ENCODE peak calls at places on chromosomes 7 and 10, in five cellular contexts. B, E, S, Z and R are unnamed samples.
A peak's percentile ranks its signal among the peaks of the same experiment; 100 is the strongest.

GRCh38 chr7:50353201-50353600 is 48.7 kb downstream of the IKZF1 start:
- DNase-seq in B (no peak), E (no peak), S (no peak), Z (no peak), R (no peak)

GRCh38 chr7:47816647-47817046 is 131.6 kb downstream of the PKD1L1 start:
- DNase-seq in B (no peak), E (no peak), S (no peak), Z (no peak), R (no peak)

GRCh38 chr7:92625617-92626016 is 35.4 kb upstream of the FAM133B start:
- DNase-seq in B (no peak), E (no peak), S (no peak), Z (no peak), R (no peak)

GRCh38 chr10:34031410-34031809 is 696.9 kb upstream of the NRP1 start:
- DNase-seq in B (no peak), E (no peak), S (no peak), Z (no peak), R (no peak)

GRCh38 chr7:29285451-29285807 is 90.9 kb downstream of the CHN2 start:
- DNase-seq in B (no peak), E (peak; percentile 27), S (no peak), Z (peak; percentile 62), R (no peak)

GRCh38 chr10:30751678-30752331 is 122.3 kb upstream of the LYZL2 start:
- DNase-seq in B (peak; percentile 67), E (peak; percentile 77), S (peak; percentile 84), Z (peak; percentile 10), R (no peak)

GRCh38 chr7:71334541-71334940 is 202.6 kb downstream of the GALNT17 start:
- DNase-seq in B (no peak), E (no peak), S (no peak), Z (no peak), R (no peak)

GRCh38 chr10:20593649-20594048 is 303.5 kb downstream of the NEBL start:
- DNase-seq in B (no peak), E (no peak), S (peak; percentile 16), Z (no peak), R (no peak)

GRCh38 chr10:70381491-70382421 is 669 bp downstream of the LRRC20 start:
- DNase-seq in B (peak; percentile 92), E (peak; percentile 59), S (peak; percentile 75), Z (no peak), R (no peak)

GRCh38 chr10:114623661-114624294 is 34.3 kb downstream of the ABLIM1 start:
- DNase-seq in B (no peak), E (peak; percentile 66), S (peak; percentile 39), Z (peak; percentile 59), R (no peak)

GRCh38 chr7:125425507-125425906 is 495.9 kb upstream of the POT1 start:
- DNase-seq in B (no peak), E (no peak), S (no peak), Z (no peak), R (no peak)

GRCh38 chr7:12291870-12292269 is 80.8 kb downstream of the TMEM106B start:
- DNase-seq in B (no peak), E (no peak), S (no peak), Z (no peak), R (no peak)

GRCh38 chr7:155338632-155339320 is 41.1 kb downstream of the INSIG1 start:
- DNase-seq in B (no peak), E (no peak), S (no peak), Z (no peak), R (no peak)

GRCh38 chr10:37314350-37314749 is 189.0 kb downstream of the ANKRD30A start:
- DNase-seq in B (no peak), E (no peak), S (no peak), Z (no peak), R (no peak)

GRCh38 chr7:70752794-70753241 is 379.1 kb upstream of the GALNT17 start:
- DNase-seq in B (no peak), E (no peak), S (no peak), Z (no peak), R (no peak)

GRCh38 chr10:80664071-80664680 is 126.5 kb downstream of the SH2D4B start:
- DNase-seq in B (peak; percentile 71), E (peak; percentile 68), S (peak; percentile 93), Z (peak; percentile 66), R (peak; percentile 52)

GRCh38 chr7:1024331-1024761 is 20.0 kb upstream of the GPR146 start:
- DNase-seq in B (no peak), E (no peak), S (no peak), Z (no peak), R (no peak)

GRCh38 chr7:55252386-55252785 is 112.8 kb upstream of the LANCL2 start:
- DNase-seq in B (no peak), E (no peak), S (no peak), Z (no peak), R (no peak)

GRCh38 chr10:80945267-80945880 is 407.7 kb downstream of the SH2D4B start:
- DNase-seq in B (peak; percentile 8), E (no peak), S (peak; percentile 81), Z (no peak), R (peak; percentile 45)

GRCh38 chr10:21047511-21047910 is 150.4 kb upstream of the NEBL start:
- DNase-seq in B (no peak), E (no peak), S (no peak), Z (no peak), R (no peak)

GRCh38 chr10:7480742-7481381 is 70.0 kb upstream of the SFMBT2 start:
- DNase-seq in B (no peak), E (no peak), S (no peak), Z (no peak), R (no peak)

GRCh38 chr10:13956826-13957225 is 370.1 kb downstream of the PRPF18 start:
- DNase-seq in B (no peak), E (no peak), S (peak; percentile 59), Z (no peak), R (no peak)

GRCh38 chr7:100053201-100053600 is 3.6 kb downstream of the ZSCAN21 start:
- DNase-seq in B (peak; percentile 62), E (peak; percentile 64), S (peak; percentile 65), Z (peak; percentile 57), R (peak; percentile 46)

GRCh38 chr7:5470721-5471311 is 47.2 kb upstream of the TNRC18 start:
- DNase-seq in B (no peak), E (no peak), S (no peak), Z (no peak), R (no peak)

GRCh38 chr10:5943536-5943935 is 33.8 kb downstream of the IL15RA start:
- DNase-seq in B (no peak), E (no peak), S (peak; percentile 45), Z (no peak), R (no peak)

GRCh38 chr7:136677456-136678365 is 190.7 kb upstream of the CHRM2 start:
- DNase-seq in B (no peak), E (no peak), S (no peak), Z (no peak), R (no peak)

GRCh38 chr10:118522791-118523498 is 72.5 kb downstream of the PRLHR start:
- DNase-seq in B (no peak), E (no peak), S (peak; percentile 50), Z (peak; percentile 29), R (no peak)

GRCh38 chr7:18450021-18450420 is 45.5 kb upstream of the HDAC9 start:
- DNase-seq in B (no peak), E (no peak), S (no peak), Z (no peak), R (no peak)

GRCh38 chr10:118745056-118745455 is 9.7 kb downstream of the CACUL1 start:
- DNase-seq in B (no peak), E (no peak), S (no peak), Z (no peak), R (no peak)

GRCh38 chr10:21860718-21861117 is 142.8 kb downstream of the DNAJC1 start:
- DNase-seq in B (no peak), E (no peak), S (no peak), Z (no peak), R (no peak)

GRCh38 chr7:43629857-43630256 is 46.9 kb downstream of the STK17A start:
- DNase-seq in B (no peak), E (no peak), S (no peak), Z (no peak), R (no peak)

GRCh38 chr10:77855404-77856155 is 71.0 kb downstream of the DLG5 start:
- DNase-seq in B (no peak), E (no peak), S (no peak), Z (no peak), R (no peak)

GRCh38 chr10:128848807-128849206 is 618.2 kb upstream of the MGMT start:
- DNase-seq in B (no peak), E (no peak), S (no peak), Z (no peak), R (no peak)

GRCh38 chr10:12111528-12111927 is 17.9 kb upstream of the SEC61A2 start:
- DNase-seq in B (no peak), E (no peak), S (no peak), Z (no peak), R (no peak)

GRCh38 chr7:30445770-30446169 is 32.8 kb downstream of the NOD1 start:
- DNase-seq in B (no peak), E (peak; percentile 6), S (peak; percentile 74), Z (no peak), R (no peak)
- TF ChIP-seq REST in B (no peak), E (no peak), S (no peak), Z (no peak), R (no peak)

DNA sequence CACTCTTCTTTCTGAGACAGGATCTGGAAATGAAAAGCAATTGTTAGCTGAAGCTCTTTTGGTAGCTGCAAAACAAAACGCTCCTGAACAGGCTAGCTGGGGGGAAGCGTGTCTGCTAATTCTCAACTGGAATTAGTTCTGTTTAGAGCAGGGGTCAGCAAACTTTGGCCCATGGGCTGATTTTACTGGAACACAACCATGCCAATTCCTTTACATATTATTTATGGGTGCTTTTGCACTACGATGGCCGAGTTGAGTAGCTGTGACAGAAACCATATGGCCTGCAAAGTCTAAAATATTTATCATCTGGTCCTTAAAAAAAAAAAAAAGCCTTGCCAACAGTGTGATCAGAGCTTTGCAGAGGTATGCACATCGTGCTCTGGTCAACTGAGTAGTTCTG is 108.4 kb upstream of the PDLIM1 start:
- DNase-seq in B (no peak), E (no peak), S (no peak), Z (no peak), R (no peak)
- TF ChIP-seq REST in B (no peak), E (no peak), S (no peak), Z (no peak), R (no peak)

DNA sequence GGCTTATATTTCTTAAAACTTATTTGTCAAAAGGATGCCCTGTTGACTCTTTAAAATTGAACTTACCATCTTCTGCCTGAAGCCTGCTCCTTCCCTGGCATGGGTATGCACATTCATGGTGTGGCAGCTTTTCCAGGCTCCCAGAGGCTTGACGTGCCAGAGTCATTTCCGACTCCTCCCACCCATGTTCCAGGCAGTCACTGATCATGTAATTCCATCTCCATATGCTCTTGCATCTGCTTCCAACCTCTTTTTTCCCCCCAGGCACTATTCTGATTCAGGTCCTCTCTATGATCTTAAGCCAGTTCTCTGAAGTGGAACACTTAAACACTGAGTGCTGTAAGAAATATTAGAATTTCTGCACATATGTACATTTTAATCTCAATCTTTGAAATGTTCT is 82.2 kb downstream of the CFAP58 start:
- DNase-seq in B (peak; percentile 66), E (no peak), S (no peak), Z (no peak), R (no peak)
- TF ChIP-seq REST in B (no peak), E (no peak), S (no peak), Z (no peak), R (no peak)

DNA sequence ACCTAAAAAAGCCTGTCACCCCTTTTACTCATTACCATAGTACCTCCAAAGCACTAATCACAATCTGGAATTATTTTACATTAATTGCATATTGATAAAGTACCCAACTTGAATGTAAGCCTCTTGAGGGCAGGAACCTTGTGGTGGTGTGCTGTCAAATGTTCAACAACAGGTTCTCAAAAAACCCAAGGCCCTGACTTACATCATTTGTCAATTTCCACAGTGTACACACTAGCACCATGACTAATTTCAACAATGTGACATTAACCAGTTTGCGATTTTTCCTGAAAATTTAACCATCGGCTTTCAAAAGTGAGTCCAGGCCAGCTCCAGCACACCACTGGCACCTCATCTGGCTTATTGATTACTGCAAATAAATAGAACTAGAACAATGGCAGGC is 87.5 kb downstream of the SVOPL start:
- DNase-seq in B (no peak), E (no peak), S (no peak), Z (no peak), R (no peak)
- TF ChIP-seq REST in B (no peak), E (no peak), S (no peak), Z (no peak), R (no peak)